ENCODE peak calls at places on chromosome 15, in six cellular contexts. P, X, H, R, Y and A are unnamed samples.

GRCh38 chr15:89143503-89144162 is 55.4 kb downstream of the ABHD2 start:
- DNase-seq in H (no peak), P (no peak), Y (peak; percentile 21), R (peak; percentile 90), X (peak; percentile 36), A (no peak)

GRCh38 chr15:76330281-76330680 is 6.3 kb upstream of the ISL2 start:
- DNase-seq in R (peak; percentile 46), P (peak; percentile 28), Y (no peak), X (peak; percentile 71), H (peak; percentile 90), A (peak; percentile 47)

GRCh38 chr15:66882251-66883020 is 180.4 kb downstream of the SMAD6 start:
- DNase-seq in X (no peak), Y (no peak), P (no peak), H (peak; percentile 36), R (peak; percentile 72), A (no peak)

GRCh38 chr15:29612096-29612495 is 210.2 kb downstream of the TJP1 start:
- DNase-seq in P (no peak), X (no peak), R (peak; percentile 76), H (no peak), Y (no peak), A (no peak)

GRCh38 chr15:61080209-61081027 is 148.7 kb downstream of the RORA start:
- DNase-seq in H (no peak), Y (no peak), X (no peak), P (no peak), R (no peak), A (no peak)

GRCh38 chr15:70048578-70048977 is 49.1 kb downstream of the TLE3 start:
- DNase-seq in H (no peak), Y (no peak), R (no peak), P (no peak), X (no peak), A (no peak)

GRCh38 chr15:23642413-23643044 is 5.1 kb downstream of the MAGEL2 start:
- DNase-seq in H (peak; percentile 10), X (peak; percentile 81), P (peak; percentile 76), Y (no peak), R (peak; percentile 51), A (peak; percentile 51)

GRCh38 chr15:88131937-88132336 is 124.6 kb downstream of the NTRK3 start:
- DNase-seq in Y (no peak), H (no peak), X (no peak), P (no peak), R (no peak), A (no peak)

GRCh38 chr15:51051776-51052175 is 42.9 kb downstream of the TNFAIP8L3 start:
- DNase-seq in P (no peak), R (no peak), X (no peak), Y (no peak), H (no peak), A (no peak)

GRCh38 chr15:59940928-59941327 is 63.2 kb upstream of the FOXB1 start:
- DNase-seq in P (no peak), Y (no peak), R (no peak), X (no peak), H (no peak), A (no peak)

GRCh38 chr15:89419370-89419984 is 76.9 kb downstream of the RHCG start:
- DNase-seq in R (peak; percentile 27), H (peak; percentile 48), Y (no peak), P (peak; percentile 74), X (no peak), A (peak; percentile 18)

GRCh38 chr15:59550520-59550919 is 61.1 kb upstream of the GCNT3 start:
- DNase-seq in P (no peak), H (no peak), X (no peak), Y (no peak), R (no peak), A (no peak)

GRCh38 chr15:52733078-52733477 is 53.9 kb upstream of the ATOSA start:
- DNase-seq in Y (no peak), X (no peak), P (no peak), R (no peak), H (no peak), A (peak; percentile 63)

GRCh38 chr15:24772709-24773373 is 97.3 kb downstream of the NPAP1 start:
- DNase-seq in Y (no peak), P (peak; percentile 11), R (peak; percentile 84), X (peak; percentile 77), H (no peak), A (peak; percentile 67)

GRCh38 chr15:76730262-76730661 is 174.9 kb downstream of the SCAPER start:
- DNase-seq in H (no peak), X (no peak), R (peak; percentile 50), Y (no peak), P (no peak), A (no peak)

GRCh38 chr15:29638781-29639180 is 183.5 kb downstream of the TJP1 start:
- DNase-seq in P (no peak), R (peak; percentile 14), Y (no peak), H (no peak), X (no peak), A (peak; percentile 24)

GRCh38 chr15:53987480-53987879 is 9.2 kb downstream of the UNC13C start:
- DNase-seq in Y (no peak), H (no peak), X (no peak), R (no peak), P (no peak), A (no peak)

GRCh38 chr15:74464216-74464615 is 3.3 kb upstream of the UBL7 start:
- DNase-seq in R (no peak), X (no peak), P (no peak), Y (peak; percentile 21), H (no peak), A (no peak)

GRCh38 chr15:49494842-49495241 is 71.8 kb downstream of the FGF7 start:
- DNase-seq in P (no peak), R (no peak), H (no peak), Y (no peak), X (peak; percentile 3), A (no peak)

GRCh38 chr15:101538996-101539395 is 49.5 kb upstream of the PCSK6 start:
- DNase-seq in P (no peak), H (no peak), Y (no peak), R (no peak), X (no peak), A (no peak)

GRCh38 chr15:101172421-101173097 is 79.3 kb downstream of the CHSY1 start:
- DNase-seq in Y (no peak), H (no peak), X (peak; percentile 74), R (peak; percentile 70), P (no peak), A (no peak)

GRCh38 chr15:93087825-93088199 is 1.2 kb downstream of the RGMA start:
- DNase-seq in R (peak; percentile 5), H (peak; percentile 76), Y (peak; percentile 15), X (peak; percentile 81), P (peak; percentile 76), A (peak; percentile 22)

GRCh38 chr15:33279613-33280205 is 31.1 kb upstream of the RYR3 start:
- DNase-seq in X (no peak), R (no peak), Y (no peak), H (peak; percentile 54), P (no peak), A (no peak)

GRCh38 chr15:92018535-92019239 is 165.2 kb downstream of the SLCO3A1 start:
- DNase-seq in Y (no peak), X (no peak), H (no peak), R (no peak), P (no peak), A (no peak)
- TF ChIP-seq SMC3 in Y (no peak), X (no peak), H (no peak), R (no peak), P (no peak), A (no peak)

DNA sequence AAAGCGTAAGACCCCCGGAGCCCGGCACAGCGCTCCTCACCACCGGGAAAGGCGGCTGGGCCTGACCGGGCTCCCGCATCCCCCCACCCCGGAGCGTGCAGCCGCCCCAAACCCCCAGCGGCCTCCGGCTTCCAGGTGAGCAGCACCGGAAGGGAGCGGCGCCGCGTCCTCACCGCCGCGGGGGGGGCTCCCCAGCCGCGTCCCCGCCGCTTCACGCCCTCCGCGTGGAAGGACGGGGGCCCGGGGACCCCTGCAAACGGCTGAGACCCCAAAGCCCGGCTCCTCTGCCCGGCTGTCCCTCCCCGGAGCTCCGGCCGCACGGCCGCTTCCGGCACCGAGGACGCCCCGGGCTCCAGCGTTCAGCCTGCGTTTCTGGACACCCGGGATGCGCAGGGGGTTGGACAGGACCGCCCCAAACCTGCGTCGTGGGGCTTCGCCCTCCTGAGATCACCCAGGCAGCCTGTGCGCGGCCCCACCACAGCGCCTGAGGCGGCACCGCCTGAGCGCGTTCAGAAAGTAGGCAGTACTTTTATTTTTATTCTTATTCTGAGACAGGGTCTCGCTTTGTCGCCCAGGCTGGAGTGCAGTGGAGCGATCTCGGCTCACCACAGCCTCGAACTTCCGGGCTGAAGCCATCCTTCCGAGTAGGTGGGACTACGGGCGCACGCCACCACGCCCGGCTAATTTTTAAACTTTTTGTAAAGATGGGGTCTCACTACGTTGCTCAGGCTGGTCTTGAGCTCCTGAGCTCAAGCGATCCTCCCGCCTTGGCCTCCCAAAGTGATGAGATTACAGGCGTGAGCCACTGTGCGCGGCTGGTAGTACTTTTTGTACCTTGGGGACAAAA is 51.6 kb upstream of the BLM start:
- DNase-seq in R (peak; percentile 58), H (peak; percentile 95), P (peak; percentile 80), Y (peak; percentile 74), X (peak; percentile 91), A (peak; percentile 21)
- TF ChIP-seq SMC3 in R (no peak), H (peak; percentile 12), P (no peak), Y (no peak), X (no peak), A (no peak)

GRCh38 chr15:36888018-36888992 is 212.0 kb downstream of the MEIS2 start:
- DNase-seq in Y (no peak), P (no peak), R (no peak), X (no peak), H (no peak), A (no peak)
- TF ChIP-seq SMC3 in Y (no peak), P (no peak), R (no peak), X (no peak), H (no peak), A (no peak)

GRCh38 chr15:31467361-31467760 is 140.7 kb downstream of the KLF13 start:
- DNase-seq in H (no peak), Y (no peak), P (no peak), R (no peak), X (no peak), A (no peak)

GRCh38 chr15:31465083-31465955 is 138.7 kb downstream of the KLF13 start:
- DNase-seq in H (no peak), R (no peak), Y (no peak), P (no peak), X (no peak), A (no peak)

GRCh38 chr15:31461911-31462480 is 135.4 kb downstream of the KLF13 start:
- DNase-seq in Y (no peak), H (no peak), P (no peak), X (no peak), R (no peak), A (no peak)

GRCh38 chr15:31463521-31464102 is 137.0 kb downstream of the KLF13 start:
- DNase-seq in X (no peak), Y (no peak), P (no peak), R (no peak), H (no peak), A (no peak)

GRCh38 chr15:31464216-31465082 is 137.8 kb downstream of the KLF13 start:
- DNase-seq in H (no peak), Y (no peak), X (no peak), P (no peak), R (no peak), A (no peak)
- TF ChIP-seq SMC3 in H (no peak), Y (no peak), X (no peak), P (no peak), R (no peak), A (no peak)